ENCODE peak calls at places on chromosome 10, in ten cellular contexts. B, H, C, P, U, O, W, V, R and N are unnamed samples.
A peak's percentile ranks its signal among the peaks of the same experiment; 100 is the strongest.

GRCh38 chr10:69802424-69803161 is 887 bp downstream of the COL13A1 start:
- DNase-seq in B (no peak), H (peak; percentile 56), C (peak; percentile 4), P (no peak), U (peak; percentile 58), O (peak; percentile 56), W (peak; percentile 55), V (no peak), R (peak; percentile 35), N (peak; percentile 42)

GRCh38 chr10:104329754-104330153 is 8.5 kb downstream of the ITPRIP start:
- DNase-seq in B (peak; percentile 47), H (no peak), C (peak; percentile 87), P (peak; percentile 64), U (peak; percentile 74), O (peak; percentile 84), W (no peak), V (no peak), R (peak; percentile 92), N (peak; percentile 82)

GRCh38 chr10:29305031-29305335 is 16.1 kb downstream of the LYZL1 start:
- DNase-seq in B (no peak), H (no peak), C (no peak), P (no peak), U (no peak), O (no peak), W (no peak), V (no peak), R (no peak), N (no peak)

GRCh38 chr10:78053201-78053868 is 19.7 kb downstream of the RPS24 start:
- DNase-seq in B (no peak), H (no peak), C (peak; percentile 22), P (no peak), U (peak; percentile 51), O (peak; percentile 89), W (no peak), V (no peak), R (peak; percentile 83), N (no peak)

GRCh38 chr10:5840314-5841307 is 27.4 kb upstream of the GDI2 start:
- DNase-seq in B (no peak), H (peak; percentile 23), C (no peak), P (no peak), U (peak; percentile 63), O (no peak), W (no peak), V (no peak), R (no peak), N (no peak)

GRCh38 chr10:24901686-24902399 is 50.6 kb downstream of the PRTFDC1 start:
- DNase-seq in B (peak; percentile 92), H (peak; percentile 33), C (peak; percentile 97), P (no peak), U (peak; percentile 88), O (peak; percentile 98), W (no peak), V (peak; percentile 90), R (peak; percentile 92), N (peak; percentile 93)

GRCh38 chr10:85598646-85599045 is 767.9 kb downstream of the GRID1 start:
- DNase-seq in B (no peak), H (no peak), C (no peak), P (no peak), U (no peak), O (no peak), W (no peak), V (no peak), R (no peak), N (no peak)

GRCh38 chr10:114662651-114663217 is 4.7 kb upstream of the ABLIM1 start:
- DNase-seq in B (no peak), H (no peak), C (no peak), P (no peak), U (no peak), O (no peak), W (no peak), V (no peak), R (no peak), N (no peak)

GRCh38 chr10:68735119-68735518 is 14.1 kb downstream of the CCAR1 start:
- DNase-seq in B (no peak), H (no peak), C (no peak), P (no peak), U (no peak), O (no peak), W (no peak), V (no peak), R (no peak), N (no peak)

GRCh38 chr10:11301571-11302111 is 284.0 kb downstream of the CELF2 start:
- DNase-seq in B (no peak), H (no peak), C (no peak), P (peak; percentile 60), U (no peak), O (no peak), W (no peak), V (no peak), R (no peak), N (no peak)

GRCh38 chr10:11300071-11300470 is 282.4 kb downstream of the CELF2 start:
- DNase-seq in B (no peak), H (no peak), C (no peak), P (no peak), U (no peak), O (no peak), W (no peak), V (no peak), R (no peak), N (no peak)

GRCh38 chr10:11299125-11299524 is 281.5 kb downstream of the CELF2 start:
- DNase-seq in B (no peak), H (no peak), C (no peak), P (no peak), U (no peak), O (no peak), W (no peak), V (no peak), R (no peak), N (no peak)

GRCh38 chr10:11302181-11302580 is 284.5 kb downstream of the CELF2 start:
- DNase-seq in B (no peak), H (no peak), C (no peak), P (no peak), U (no peak), O (no peak), W (no peak), V (no peak), R (no peak), N (no peak)

DNA sequence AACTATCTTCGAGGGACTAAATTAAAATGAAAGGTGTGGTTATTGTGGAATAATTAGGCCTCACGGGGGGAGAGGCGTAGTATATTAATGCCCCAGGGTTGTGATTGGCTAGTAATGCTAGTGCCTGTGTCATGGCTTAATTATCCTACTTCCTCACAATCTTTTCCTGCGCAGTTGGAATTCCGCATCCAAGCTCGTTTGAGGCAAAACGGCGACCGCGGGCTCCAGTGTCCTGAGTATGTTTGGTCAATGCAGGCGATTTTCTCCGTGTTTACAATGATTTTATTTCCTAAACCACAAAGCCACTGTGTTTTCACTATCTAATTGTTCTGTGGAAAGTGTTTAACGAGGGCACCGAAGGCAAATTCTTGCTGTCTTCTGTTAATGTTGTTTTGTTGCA is 282.9 kb downstream of the CELF2 start:
- DNase-seq in B (no peak), H (no peak), C (no peak), P (no peak), U (no peak), O (no peak), W (no peak), V (no peak), R (no peak), N (no peak)
- TF ChIP-seq CTCF in B (no peak), H (no peak), C (no peak), P (no peak), U (no peak), O (no peak), W (no peak), V (no peak), R (no peak), N (no peak)

GRCh38 chr10:23325132-23325531 is 19.5 kb downstream of the C10orf67 start:
- DNase-seq in B (no peak), H (no peak), C (no peak), P (no peak), U (no peak), O (no peak), W (no peak), V (no peak), R (no peak), N (peak; percentile 15)
- TF ChIP-seq CTCF in B (no peak), H (no peak), C (no peak), P (no peak), U (no peak), O (no peak), W (no peak), V (no peak), R (peak; percentile 8), N (no peak)

DNA sequence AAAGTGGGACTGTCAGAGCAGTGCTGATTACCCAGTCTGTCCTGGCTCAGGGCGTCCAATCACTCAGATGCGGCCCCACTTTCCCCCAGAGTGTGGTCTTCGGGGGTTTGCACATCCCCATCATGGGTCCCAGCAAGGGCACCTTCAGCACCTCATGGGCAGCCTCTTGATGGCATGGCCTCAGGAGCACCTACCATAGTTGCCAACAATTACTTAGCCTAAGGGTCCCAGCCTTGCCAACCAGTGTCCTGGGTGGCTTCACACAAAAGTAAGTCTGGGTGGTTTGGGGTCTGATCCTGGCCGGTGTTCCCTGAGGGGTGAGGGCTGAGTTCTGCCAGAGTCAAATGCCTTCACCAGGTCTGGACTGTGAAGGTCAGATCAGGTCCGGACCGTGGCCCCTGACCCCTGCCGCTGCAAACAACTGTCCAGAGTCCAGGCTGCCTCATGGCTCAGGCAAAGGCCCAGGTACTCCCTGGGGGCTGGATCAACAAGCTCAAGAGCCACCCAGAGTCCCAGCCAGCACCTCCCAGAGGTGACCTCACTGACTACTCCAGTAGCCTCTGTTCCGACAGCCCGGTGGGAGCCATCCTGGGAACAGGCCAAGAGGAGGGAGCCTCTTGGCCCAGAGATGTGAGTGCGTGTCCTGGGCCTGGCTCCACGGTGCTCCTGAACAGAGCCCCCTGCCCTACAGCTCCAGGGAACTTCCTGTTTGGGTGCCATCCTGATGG is 6.2 kb upstream of the MARVELD1 start:
- DNase-seq in B (no peak), H (no peak), C (no peak), P (no peak), U (no peak), O (no peak), W (no peak), V (no peak), R (no peak), N (no peak)
- TF ChIP-seq CTCF in B (no peak), H (no peak), C (no peak), P (no peak), U (no peak), O (no peak), W (no peak), V (no peak), R (no peak), N (no peak)

GRCh38 chr10:47366056-47366631 is 17.9 kb downstream of the ZNF488 start:
- DNase-seq in B (no peak), H (no peak), C (no peak), P (no peak), U (no peak), O (no peak), W (no peak), V (no peak), R (no peak), N (no peak)

GRCh38 chr10:47368431-47369180 is 15.5 kb downstream of the ZNF488 start:
- DNase-seq in B (no peak), H (peak; percentile 10), C (no peak), P (no peak), U (no peak), O (no peak), W (peak; percentile 17), V (no peak), R (no peak), N (no peak)

GRCh38 chr10:47369251-47369894 is 14.7 kb downstream of the ZNF488 start:
- DNase-seq in B (no peak), H (peak; percentile 10), C (no peak), P (no peak), U (no peak), O (no peak), W (peak; percentile 10), V (no peak), R (no peak), N (no peak)

GRCh38 chr10:47366731-47367460 is 17.2 kb downstream of the ZNF488 start:
- DNase-seq in B (no peak), H (no peak), C (no peak), P (no peak), U (no peak), O (no peak), W (peak; percentile 3), V (no peak), R (no peak), N (no peak)

GRCh38 chr10:47367646-47368045 is 16.4 kb downstream of the ZNF488 start:
- DNase-seq in B (no peak), H (no peak), C (no peak), P (no peak), U (no peak), O (no peak), W (no peak), V (no peak), R (no peak), N (no peak)
- TF ChIP-seq CTCF in B (no peak), H (no peak), C (no peak), P (no peak), U (no peak), O (no peak), W (no peak), V (no peak), R (no peak), N (no peak)